ENCODE peak calls at places on chromosomes 16 and 17, in seven cellular contexts. One of them, this sample, is unnamed.

GRCh38 chr17:9406046-9406631 is 169.5 kb downstream of the STX8 start:
- DNase-seq in A549: no peak
- DNase-seq in neuronal stem cell: no peak
- DNase-seq in CD4-positive, CD25-positive, alpha-beta regulatory T cell: no peak
- DNase-seq in upper lobe of right lung: no peak
- DNase-seq in heart left ventricle: no peak
- DNase-seq in SJSA1: peak
- DNase-seq in this sample: no peak

GRCh38 chr16:57863434-57864160 is 61.3 kb upstream of the KIFC3 start:
- DNase-seq in A549: peak
- DNase-seq in neuronal stem cell: peak
- DNase-seq in CD4-positive, CD25-positive, alpha-beta regulatory T cell: no peak
- DNase-seq in upper lobe of right lung: peak
- DNase-seq in heart left ventricle: peak
- DNase-seq in SJSA1: peak
- DNase-seq in this sample: no peak

GRCh38 chr17:14793237-14793636 is 471.9 kb downstream of the PMP22 start:
- DNase-seq in A549: no peak
- DNase-seq in neuronal stem cell: no peak
- DNase-seq in CD4-positive, CD25-positive, alpha-beta regulatory T cell: no peak
- DNase-seq in upper lobe of right lung: no peak
- DNase-seq in heart left ventricle: no peak
- DNase-seq in SJSA1: peak
- DNase-seq in this sample: no peak

GRCh38 chr16:52435573-52435972 is 111.4 kb downstream of the TOX3 start:
- DNase-seq in A549: no peak
- DNase-seq in neuronal stem cell: peak
- DNase-seq in CD4-positive, CD25-positive, alpha-beta regulatory T cell: no peak
- DNase-seq in upper lobe of right lung: no peak
- DNase-seq in heart left ventricle: no peak
- DNase-seq in SJSA1: no peak
- DNase-seq in this sample: no peak

GRCh38 chr17:29357821-29358232 is 32.3 kb upstream of the TAOK1 start:
- DNase-seq in A549: no peak
- DNase-seq in neuronal stem cell: no peak
- DNase-seq in CD4-positive, CD25-positive, alpha-beta regulatory T cell: no peak
- DNase-seq in upper lobe of right lung: no peak
- DNase-seq in heart left ventricle: no peak
- DNase-seq in SJSA1: peak
- DNase-seq in this sample: no peak

GRCh38 chr16:21973945-21974344 is 20.8 kb downstream of the UQCRC2 start:
- DNase-seq in A549: no peak
- DNase-seq in neuronal stem cell: no peak
- DNase-seq in CD4-positive, CD25-positive, alpha-beta regulatory T cell: no peak
- DNase-seq in upper lobe of right lung: no peak
- DNase-seq in heart left ventricle: no peak
- DNase-seq in SJSA1: no peak
- DNase-seq in this sample: no peak

GRCh38 chr17:40448639-40449261 is 5.5 kb downstream of the IGFBP4 start:
- DNase-seq in A549: no peak
- DNase-seq in neuronal stem cell: no peak
- DNase-seq in CD4-positive, CD25-positive, alpha-beta regulatory T cell: no peak
- DNase-seq in upper lobe of right lung: peak
- DNase-seq in heart left ventricle: no peak
- DNase-seq in SJSA1: no peak
- DNase-seq in this sample: no peak

GRCh38 chr17:46818929-46819859 is 702 bp upstream of the WNT3 start:
- DNase-seq in A549: no peak
- DNase-seq in neuronal stem cell: peak
- DNase-seq in CD4-positive, CD25-positive, alpha-beta regulatory T cell: no peak
- DNase-seq in upper lobe of right lung: peak
- DNase-seq in heart left ventricle: no peak
- DNase-seq in SJSA1: no peak
- DNase-seq in this sample: no peak

GRCh38 chr17:76598004-76598439 is 12.4 kb upstream of the ST6GALNAC2 start:
- DNase-seq in A549: no peak
- DNase-seq in neuronal stem cell: no peak
- DNase-seq in CD4-positive, CD25-positive, alpha-beta regulatory T cell: no peak
- DNase-seq in upper lobe of right lung: no peak
- DNase-seq in heart left ventricle: no peak
- DNase-seq in SJSA1: no peak
- DNase-seq in this sample: no peak

GRCh38 chr17:63381101-63381729 is 64.9 kb downstream of the CYB561 start:
- DNase-seq in A549: no peak
- DNase-seq in neuronal stem cell: no peak
- DNase-seq in CD4-positive, CD25-positive, alpha-beta regulatory T cell: no peak
- DNase-seq in upper lobe of right lung: no peak
- DNase-seq in heart left ventricle: no peak
- DNase-seq in SJSA1: no peak
- DNase-seq in this sample: no peak

GRCh38 chr17:29929006-29929543 is 953 bp downstream of the SSH2 start:
- DNase-seq in A549: no peak
- DNase-seq in neuronal stem cell: peak
- DNase-seq in CD4-positive, CD25-positive, alpha-beta regulatory T cell: no peak
- DNase-seq in upper lobe of right lung: no peak
- DNase-seq in heart left ventricle: peak
- DNase-seq in SJSA1: no peak
- DNase-seq in this sample: peak

GRCh38 chr16:1509307-1510221 is 16.4 kb downstream of the TELO2 start:
- DNase-seq in A549: no peak
- DNase-seq in neuronal stem cell: no peak
- DNase-seq in CD4-positive, CD25-positive, alpha-beta regulatory T cell: no peak
- DNase-seq in upper lobe of right lung: no peak
- DNase-seq in heart left ventricle: peak
- DNase-seq in SJSA1: no peak
- DNase-seq in this sample: no peak

GRCh38 chr16:1508494-1509167 is 15.5 kb downstream of the TELO2 start:
- DNase-seq in A549: no peak
- DNase-seq in neuronal stem cell: no peak
- DNase-seq in CD4-positive, CD25-positive, alpha-beta regulatory T cell: no peak
- DNase-seq in upper lobe of right lung: no peak
- DNase-seq in heart left ventricle: no peak
- DNase-seq in SJSA1: no peak
- DNase-seq in this sample: no peak

GRCh38 chr16:1510941-1511351 is 17.8 kb downstream of the TELO2 start:
- DNase-seq in A549: no peak
- DNase-seq in neuronal stem cell: no peak
- DNase-seq in CD4-positive, CD25-positive, alpha-beta regulatory T cell: no peak
- DNase-seq in upper lobe of right lung: no peak
- DNase-seq in heart left ventricle: no peak
- DNase-seq in SJSA1: no peak
- DNase-seq in this sample: no peak

GRCh38 chr16:1511662-1512061 is 18.5 kb downstream of the TELO2 start:
- DNase-seq in A549: no peak
- DNase-seq in neuronal stem cell: no peak
- DNase-seq in CD4-positive, CD25-positive, alpha-beta regulatory T cell: no peak
- DNase-seq in upper lobe of right lung: no peak
- DNase-seq in heart left ventricle: no peak
- DNase-seq in SJSA1: no peak
- DNase-seq in this sample: no peak

GRCh38 chr16:1510272-1510671 is 17.1 kb downstream of the TELO2 start:
- DNase-seq in A549: no peak
- DNase-seq in neuronal stem cell: no peak
- DNase-seq in CD4-positive, CD25-positive, alpha-beta regulatory T cell: no peak
- DNase-seq in upper lobe of right lung: no peak
- DNase-seq in heart left ventricle: no peak
- DNase-seq in SJSA1: no peak
- DNase-seq in this sample: no peak
- H3K4me3 ChIP-seq in A549: no peak
- H3K4me3 ChIP-seq in neuronal stem cell: no peak
- H3K4me3 ChIP-seq in CD4-positive, CD25-positive, alpha-beta regulatory T cell: no peak
- H3K4me3 ChIP-seq in upper lobe of right lung: no peak
- H3K4me3 ChIP-seq in heart left ventricle: no peak
- H3K4me3 ChIP-seq in SJSA1: no peak
- H3K4me3 ChIP-seq in this sample: no peak

GRCh38 chr16:84774810-84775209 is 45.0 kb upstream of the CRISPLD2 start:
- DNase-seq in A549: no peak
- DNase-seq in neuronal stem cell: no peak
- DNase-seq in CD4-positive, CD25-positive, alpha-beta regulatory T cell: no peak
- DNase-seq in upper lobe of right lung: no peak
- DNase-seq in heart left ventricle: no peak
- DNase-seq in SJSA1: no peak
- DNase-seq in this sample: no peak
- H3K4me3 ChIP-seq in A549: no peak
- H3K4me3 ChIP-seq in neuronal stem cell: no peak
- H3K4me3 ChIP-seq in CD4-positive, CD25-positive, alpha-beta regulatory T cell: no peak
- H3K4me3 ChIP-seq in upper lobe of right lung: no peak
- H3K4me3 ChIP-seq in heart left ventricle: no peak
- H3K4me3 ChIP-seq in SJSA1: no peak
- H3K4me3 ChIP-seq in this sample: no peak

DNA sequence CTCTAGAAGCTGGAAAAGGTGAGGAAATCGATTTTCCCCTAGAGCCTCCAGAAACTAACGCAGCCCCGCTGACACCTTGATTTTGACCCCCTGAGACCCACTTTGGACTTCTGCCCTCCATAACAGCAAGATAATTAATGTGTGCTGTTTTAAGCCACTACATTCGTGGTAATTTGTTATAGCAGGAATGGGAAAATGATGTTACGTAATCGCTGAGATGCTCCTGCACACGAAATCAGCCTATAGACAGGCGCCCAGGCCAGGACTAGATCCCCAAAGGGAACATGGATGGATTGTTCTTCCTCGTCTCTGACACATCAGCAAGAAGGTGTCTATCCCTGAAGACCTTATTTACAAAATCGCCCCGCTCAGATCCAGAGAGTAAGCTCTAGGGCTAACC is 1.4 kb upstream of the MYOCD start:
- DNase-seq in A549: no peak
- DNase-seq in neuronal stem cell: no peak
- DNase-seq in CD4-positive, CD25-positive, alpha-beta regulatory T cell: no peak
- DNase-seq in upper lobe of right lung: no peak
- DNase-seq in heart left ventricle: no peak
- DNase-seq in SJSA1: no peak
- DNase-seq in this sample: no peak
- H3K4me3 ChIP-seq in A549: no peak
- H3K4me3 ChIP-seq in neuronal stem cell: no peak
- H3K4me3 ChIP-seq in CD4-positive, CD25-positive, alpha-beta regulatory T cell: no peak
- H3K4me3 ChIP-seq in upper lobe of right lung: no peak
- H3K4me3 ChIP-seq in heart left ventricle: no peak
- H3K4me3 ChIP-seq in SJSA1: no peak
- H3K4me3 ChIP-seq in this sample: no peak

DNA sequence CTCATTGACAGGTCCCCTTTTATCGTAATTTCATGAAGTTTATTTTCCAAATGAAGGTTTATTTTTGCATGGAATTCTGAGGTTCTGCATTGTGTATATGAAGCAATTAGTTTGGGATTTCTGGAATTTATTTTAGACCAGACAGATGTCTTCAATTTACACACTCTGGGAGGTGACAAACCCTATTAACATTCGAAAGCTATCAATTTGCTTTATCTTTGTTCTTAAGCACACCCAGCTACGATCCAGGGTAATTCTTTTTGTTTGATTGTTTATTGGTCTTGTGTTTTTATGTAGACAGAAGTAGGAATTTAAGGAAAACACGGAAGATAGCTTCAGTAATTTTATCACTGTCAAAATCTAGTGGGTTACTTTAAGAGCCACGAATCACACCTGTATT is 264.6 kb downstream of the HS3ST3A1 start:
- DNase-seq in A549: no peak
- DNase-seq in neuronal stem cell: no peak
- DNase-seq in CD4-positive, CD25-positive, alpha-beta regulatory T cell: no peak
- DNase-seq in upper lobe of right lung: no peak
- DNase-seq in heart left ventricle: no peak
- DNase-seq in SJSA1: peak
- DNase-seq in this sample: no peak
- H3K4me3 ChIP-seq in A549: no peak
- H3K4me3 ChIP-seq in neuronal stem cell: no peak
- H3K4me3 ChIP-seq in CD4-positive, CD25-positive, alpha-beta regulatory T cell: no peak
- H3K4me3 ChIP-seq in upper lobe of right lung: no peak
- H3K4me3 ChIP-seq in heart left ventricle: no peak
- H3K4me3 ChIP-seq in SJSA1: no peak
- H3K4me3 ChIP-seq in this sample: no peak

GRCh38 chr17:78184868-78185267 is 2.0 kb downstream of the TK1 start:
- DNase-seq in A549: no peak
- DNase-seq in neuronal stem cell: no peak
- DNase-seq in CD4-positive, CD25-positive, alpha-beta regulatory T cell: no peak
- DNase-seq in upper lobe of right lung: no peak
- DNase-seq in heart left ventricle: no peak
- DNase-seq in SJSA1: no peak
- DNase-seq in this sample: no peak
- H3K4me3 ChIP-seq in A549: no peak
- H3K4me3 ChIP-seq in neuronal stem cell: no peak
- H3K4me3 ChIP-seq in CD4-positive, CD25-positive, alpha-beta regulatory T cell: no peak
- H3K4me3 ChIP-seq in upper lobe of right lung: no peak
- H3K4me3 ChIP-seq in heart left ventricle: no peak
- H3K4me3 ChIP-seq in SJSA1: no peak
- H3K4me3 ChIP-seq in this sample: no peak

This sample was measured in CD8-positive, alpha-beta memory T cell.